ENCODE peak calls at places on chromosome X, in five cellular contexts. P, I, F, G and H are unnamed samples.

GRCh38 chrX:6778547-6779231 is 243.8 kb upstream of the VCX3A start:
- DNase-seq in P (no peak), I (no peak), F (no peak), G (no peak), H (no peak)

GRCh38 chrX:110167952-110168451 is 149.9 kb downstream of the AMMECR1 start:
- DNase-seq in P (peak; percentile 30), I (peak; percentile 45), F (peak; percentile 75), G (peak; percentile 27), H (peak; percentile 81)

GRCh38 chrX:41558531-41558930 is 111.4 kb downstream of the NYX start:
- DNase-seq in P (peak; percentile 41), I (peak; percentile 55), F (peak; percentile 9), G (no peak), H (no peak)

GRCh38 chrX:8037593-8038348 is 110.6 kb upstream of the PNPLA4 start:
- DNase-seq in P (no peak), I (no peak), F (no peak), G (no peak), H (no peak)

GRCh38 chrX:15334561-15334960 is 762 bp downstream of the PIGA start:
- DNase-seq in P (peak; percentile 75), I (peak; percentile 64), F (no peak), G (peak; percentile 74), H (peak; percentile 80)

GRCh38 chrX:77953708-77954107 is 15.7 kb downstream of the PGAM4 start:
- DNase-seq in P (peak; percentile 54), I (peak; percentile 32), F (no peak), G (no peak), H (peak; percentile 53)

GRCh38 chrX:65581661-65582339 is 47.2 kb upstream of the LAS1L start:
- DNase-seq in P (peak; percentile 85), I (peak; percentile 69), F (peak; percentile 60), G (peak; percentile 49), H (peak; percentile 49)

GRCh38 chrX:139179592-139179991 is 350.9 kb upstream of the F9 start:
- DNase-seq in P (peak; percentile 13), I (no peak), F (no peak), G (no peak), H (no peak)

GRCh38 chrX:149715468-149715867 is 3.6 kb downstream of the MAGEA11 start:
- DNase-seq in P (no peak), I (no peak), F (no peak), G (no peak), H (no peak)

GRCh38 chrX:13906103-13906502 is 89.2 kb upstream of the GPM6B start:
- DNase-seq in P (no peak), I (no peak), F (no peak), G (no peak), H (no peak)

GRCh38 chrX:119145241-119145653 is 17.6 kb upstream of the KIAA1210 start:
- DNase-seq in P (peak; percentile 62), I (peak; percentile 58), F (no peak), G (peak; percentile 4), H (peak; percentile 23)

GRCh38 chrX:146934256-146934655 is 119.7 kb upstream of the CXorf51A start:
- DNase-seq in P (no peak), I (no peak), F (no peak), G (no peak), H (no peak)
- TF ChIP-seq EZH2 in P (no peak), I (no peak), F (no peak), G (no peak), H (no peak)

DNA sequence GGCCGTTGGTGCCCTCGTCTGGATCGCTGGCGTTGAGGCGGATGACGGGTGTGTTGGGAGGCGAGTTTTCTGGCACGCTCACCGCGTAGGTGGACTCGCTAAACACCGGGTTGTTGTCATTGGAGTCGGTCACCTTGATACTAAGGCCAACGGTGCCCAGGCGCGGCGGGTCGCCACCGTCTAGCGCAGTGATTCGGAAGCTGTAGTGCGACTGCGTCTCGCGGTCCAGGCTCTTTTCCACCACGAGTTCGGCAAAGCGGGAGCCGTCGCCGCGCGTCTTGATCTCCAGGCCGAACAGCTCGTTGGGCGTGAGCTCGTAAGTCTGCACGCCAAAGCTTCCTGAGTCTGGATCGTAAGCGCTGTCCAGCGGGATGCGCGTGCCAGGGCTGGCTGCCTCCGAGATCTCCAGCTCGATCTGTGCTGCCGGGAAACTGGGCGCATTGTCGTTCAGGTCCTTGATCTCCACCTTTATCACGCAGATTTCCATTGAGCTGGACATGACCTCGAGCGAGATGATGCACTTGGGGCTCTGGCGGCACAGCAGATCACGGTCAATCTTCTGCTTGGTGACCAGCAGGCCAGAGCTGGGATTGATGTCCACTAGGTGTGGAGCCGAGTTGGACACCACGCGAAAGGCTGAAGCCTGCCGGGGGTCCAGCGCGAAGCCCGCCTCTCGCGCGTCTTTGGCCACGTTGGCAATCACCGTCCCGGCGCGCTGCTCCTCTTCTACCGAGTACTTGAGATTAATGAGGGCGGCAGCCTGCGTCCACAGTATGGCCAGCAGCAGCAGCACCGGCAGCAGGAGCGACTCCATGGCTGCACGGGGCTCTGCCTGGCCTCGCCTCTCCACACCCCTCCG is 2.1 kb downstream of the PCDH19 start:
- DNase-seq in P (no peak), I (no peak), F (no peak), G (no peak), H (no peak)
- TF ChIP-seq EZH2 in P (no peak), I (no peak), F (no peak), G (peak; percentile 61), H (no peak)

DNA sequence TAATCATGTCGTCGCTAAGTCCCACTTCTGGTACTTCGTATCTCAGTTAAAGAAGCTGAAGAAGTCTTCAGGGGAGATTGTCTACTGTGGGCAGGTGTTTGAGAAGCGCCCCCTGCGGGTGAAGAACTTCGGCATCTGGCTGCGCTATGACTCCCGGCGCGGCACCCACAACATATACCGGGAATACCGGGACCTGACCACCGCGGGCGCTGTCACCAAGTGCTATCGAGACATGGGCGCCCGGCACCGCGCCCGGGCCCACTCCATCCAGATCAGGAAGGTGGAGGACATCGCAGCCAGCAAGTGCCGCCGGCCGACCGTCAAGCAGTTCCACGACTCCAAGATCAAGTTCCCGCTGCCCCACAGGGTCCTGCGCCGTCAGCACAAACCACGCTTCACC is 11.3 kb downstream of the PNCK start:
- DNase-seq in P (no peak), I (peak; percentile 36), F (peak; percentile 23), G (no peak), H (no peak)
- TF ChIP-seq EZH2 in P (no peak), I (no peak), F (no peak), G (no peak), H (no peak)

GRCh38 chrX:12480956-12481355 is 310.3 kb upstream of the PRPS2 start:
- DNase-seq in P (no peak), I (no peak), F (no peak), G (peak; percentile 21), H (no peak)
- TF ChIP-seq EZH2 in P (no peak), I (no peak), F (no peak), G (no peak), H (no peak)

DNA sequence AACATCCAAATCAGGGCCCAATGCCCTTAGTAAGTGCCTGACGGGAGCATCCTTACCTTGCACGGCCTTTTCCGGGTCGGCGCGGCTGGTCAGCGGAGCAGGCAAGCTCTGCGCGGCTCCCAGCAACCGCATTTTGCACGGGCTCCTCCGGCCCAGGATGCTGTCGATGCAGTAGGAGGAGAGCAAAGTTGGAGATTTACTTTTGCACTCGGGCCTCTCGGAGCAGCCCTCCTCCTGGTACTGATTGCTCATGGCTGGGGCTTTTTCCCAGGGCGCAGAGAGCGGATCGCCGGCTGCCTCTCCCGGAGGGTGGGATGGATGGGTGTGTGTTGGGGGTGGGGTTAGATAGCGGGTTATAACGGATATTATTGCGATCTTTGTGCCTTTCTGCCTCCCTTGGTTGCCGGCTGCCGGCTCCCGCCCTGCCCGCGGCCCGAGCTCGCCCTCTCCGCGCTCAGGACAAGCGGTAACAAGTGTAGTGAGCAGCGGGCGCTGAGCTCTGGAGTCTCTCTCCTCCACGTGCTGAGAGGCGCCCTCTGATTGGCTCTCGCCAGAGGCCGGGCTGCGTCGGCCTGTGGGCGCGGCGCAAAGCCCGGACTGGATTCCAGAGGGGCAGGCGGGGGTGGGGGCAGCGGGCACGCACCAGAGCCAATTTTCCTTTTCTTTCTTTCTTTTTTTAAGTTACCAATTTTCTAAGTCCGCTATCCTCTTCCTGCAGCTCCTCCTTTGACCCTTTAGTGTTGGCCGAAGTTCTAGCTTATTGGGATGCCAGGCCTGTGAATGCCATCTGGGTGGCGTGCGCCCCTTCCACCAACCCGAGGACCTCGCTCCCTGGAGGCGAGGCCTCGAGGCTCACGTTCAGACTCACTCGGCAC is at the start of gene ARX:
- DNase-seq in P (no peak), I (peak; percentile 65), F (peak; percentile 91), G (peak; percentile 68), H (peak; percentile 38)
- TF ChIP-seq EZH2 in P (no peak), I (peak; percentile 30), F (no peak), G (no peak), H (no peak)

DNA sequence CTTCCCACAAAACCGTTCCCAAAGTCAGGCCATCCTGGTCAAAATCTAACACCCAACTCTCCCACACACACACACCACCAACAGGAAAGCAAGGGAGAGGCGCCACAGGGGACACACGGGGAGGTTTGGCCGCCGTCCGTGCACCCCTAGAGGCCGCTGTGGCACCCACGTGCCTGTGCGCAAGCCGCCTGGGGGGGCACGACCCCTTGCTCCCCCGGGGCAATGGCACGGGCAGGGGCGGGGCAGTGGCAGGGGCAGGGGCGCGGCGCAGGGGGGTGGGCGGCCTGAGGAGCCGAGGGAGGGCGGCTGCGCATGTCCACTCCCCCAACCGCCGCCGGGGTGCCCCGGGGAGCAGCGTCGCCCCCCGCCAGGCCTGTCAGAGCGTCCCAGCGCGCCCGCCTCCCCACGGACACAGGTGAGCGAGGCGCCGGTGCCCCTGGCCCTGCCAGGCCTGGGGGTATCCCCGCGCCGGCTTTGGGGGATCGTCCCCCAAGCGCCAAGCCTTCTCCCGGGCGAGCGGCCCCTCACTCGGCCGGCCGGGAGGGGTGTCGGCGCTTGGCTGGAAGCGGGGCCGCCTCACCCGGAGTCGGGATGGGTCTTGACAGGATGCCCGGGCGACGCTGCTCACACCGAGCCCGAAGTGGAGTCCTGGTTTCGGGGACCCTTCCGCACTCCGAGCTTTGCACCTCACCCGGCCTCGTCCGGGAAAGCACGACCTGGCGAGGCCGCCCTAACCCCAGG is at the start of gene ERAS:
- DNase-seq in P (no peak), I (no peak), F (no peak), G (no peak), H (no peak)
- TF ChIP-seq EZH2 in P (no peak), I (no peak), F (no peak), G (no peak), H (no peak)

GRCh38 chrX:40151211-40152172 is 53.7 kb upstream of the BCOR start:
- DNase-seq in P (peak; percentile 55), I (no peak), F (no peak), G (no peak), H (no peak)
- TF ChIP-seq EZH2 in P (no peak), I (no peak), F (no peak), G (no peak), H (no peak)

GRCh38 chrX:375181-376036 is 11.3 kb downstream of the PPP2R3B start:
- DNase-seq in P (no peak), I (no peak), F (no peak), G (no peak), H (no peak)

GRCh38 chrX:374566-374965 is 12.1 kb downstream of the PPP2R3B start:
- DNase-seq in P (no peak), I (peak; percentile 56), F (no peak), G (no peak), H (no peak)

GRCh38 chrX:372856-373640 is 13.7 kb downstream of the PPP2R3B start:
- DNase-seq in P (no peak), I (peak; percentile 38), F (no peak), G (no peak), H (no peak)

GRCh38 chrX:371907-372306 is 14.8 kb downstream of the PPP2R3B start:
- DNase-seq in P (no peak), I (no peak), F (no peak), G (no peak), H (no peak)

GRCh38 chrX:373641-374471 is 12.9 kb downstream of the PPP2R3B start:
- DNase-seq in P (no peak), I (peak; percentile 55), F (no peak), G (peak; percentile 49), H (no peak)
- TF ChIP-seq EZH2 in P (no peak), I (no peak), F (no peak), G (no peak), H (no peak)